ENCODE peak calls at places on chromosomes 6 and 20, in seven cellular contexts. F, N, U, B, K, Q and I are unnamed samples.

GRCh38 chr6:121479486-121480098 is 44.1 kb downstream of the GJA1 start:
- DNase-seq in F (no peak), N (no peak), U (peak), B (no peak), K (no peak), Q (no peak), I (no peak)

GRCh38 chr20:57577679-57578475 is 17.0 kb downstream of the PCK1 start:
- DNase-seq in F (no peak), N (no peak), U (no peak), B (no peak), K (no peak), Q (peak), I (no peak)

GRCh38 chr6:79536615-79536968 is 638 bp downstream of the LCA5 start:
- DNase-seq in F (no peak), N (no peak), U (no peak), B (no peak), K (no peak), Q (no peak), I (peak)

GRCh38 chr20:38114353-38114791 is 50.7 kb downstream of the TGM2 start:
- DNase-seq in F (no peak), N (no peak), U (no peak), B (no peak), K (peak), Q (no peak), I (no peak)

GRCh38 chr20:50635676-50636600 is 55.4 kb downstream of the RIPOR3 start:
- DNase-seq in F (no peak), N (peak), U (peak), B (peak), K (peak), Q (peak), I (peak)

GRCh38 chr6:43869091-43869710 is 99.2 kb downstream of the VEGFA start:
- DNase-seq in F (no peak), N (peak), U (no peak), B (no peak), K (no peak), Q (no peak), I (no peak)

GRCh38 chr6:106885659-106886058 is 88.9 kb downstream of the CD24 start:
- DNase-seq in F (no peak), N (no peak), U (no peak), B (no peak), K (no peak), Q (peak), I (no peak)

GRCh38 chr6:100948381-100949133 is 67.4 kb upstream of the ASCC3 start:
- DNase-seq in F (no peak), N (no peak), U (no peak), B (peak), K (no peak), Q (no peak), I (no peak)

GRCh38 chr20:19886666-19887288 is 128.7 kb downstream of the RIN2 start:
- DNase-seq in F (no peak), N (no peak), U (no peak), B (no peak), K (no peak), Q (no peak), I (peak)

GRCh38 chr6:111890981-111891380 is 17.7 kb upstream of the FYN start:
- DNase-seq in F (no peak), N (no peak), U (no peak), B (no peak), K (no peak), Q (no peak), I (no peak)

GRCh38 chr20:47067776-47068175 is 173.1 kb downstream of the EYA2 start:
- DNase-seq in F (no peak), N (no peak), U (no peak), B (no peak), K (no peak), Q (no peak), I (no peak)

GRCh38 chr20:48831702-48832422 is 4.1 kb upstream of the PREX1 start:
- DNase-seq in F (no peak), N (no peak), U (no peak), B (no peak), K (no peak), Q (peak), I (no peak)

GRCh38 chr6:148177589-148178233 is 164.9 kb upstream of the SASH1 start:
- DNase-seq in F (no peak), N (peak), U (peak), B (peak), K (peak), Q (peak), I (no peak)

GRCh38 chr6:162119349-162119748 is 608.2 kb downstream of the PRKN start:
- DNase-seq in F (no peak), N (no peak), U (no peak), B (no peak), K (no peak), Q (no peak), I (no peak)

GRCh38 chr6:42431356-42431755 is 20.4 kb downstream of the TRERF1 start:
- DNase-seq in F (no peak), N (no peak), U (no peak), B (no peak), K (no peak), Q (no peak), I (no peak)

GRCh38 chr20:8389381-8390368 is 257.6 kb downstream of the PLCB1 start:
- DNase-seq in F (no peak), N (peak), U (peak), B (peak), K (no peak), Q (peak), I (peak)

GRCh38 chr6:39061588-39061987 is 13.0 kb downstream of the GLP1R start:
- DNase-seq in F (no peak), N (no peak), U (no peak), B (no peak), K (no peak), Q (no peak), I (no peak)

GRCh38 chr6:90500458-90500857 is 86.4 kb downstream of the MAP3K7 start:
- DNase-seq in F (no peak), N (no peak), U (no peak), B (no peak), K (no peak), Q (no peak), I (no peak)

GRCh38 chr6:63305278-63305677 is 14.5 kb downstream of the LGSN start:
- DNase-seq in F (no peak), N (no peak), U (no peak), B (no peak), K (no peak), Q (no peak), I (no peak)

GRCh38 chr20:54351371-54352136 is 123.8 kb upstream of the DOK5 start:
- DNase-seq in F (no peak), N (no peak), U (no peak), B (no peak), K (no peak), Q (no peak), I (no peak)

GRCh38 chr20:37265152-37265551 is 3.5 kb upstream of the GHRH start:
- DNase-seq in F (no peak), N (no peak), U (no peak), B (no peak), K (no peak), Q (no peak), I (peak)

GRCh38 chr6:132466952-132467351 is 46.0 kb downstream of the STX7 start:
- DNase-seq in F (no peak), N (no peak), U (no peak), B (no peak), K (no peak), Q (no peak), I (no peak)

GRCh38 chr6:100618349-100618671 is 153.6 kb upstream of the SIM1 start:
- DNase-seq in F (no peak), N (no peak), U (no peak), B (no peak), K (no peak), Q (no peak), I (no peak)

GRCh38 chr6:5116243-5116991 is 31.3 kb downstream of the PPP1R3G start:
- DNase-seq in F (no peak), N (no peak), U (no peak), B (no peak), K (no peak), Q (no peak), I (no peak)

GRCh38 chr6:93779086-93779858 is 359.9 kb upstream of the EPHA7 start:
- DNase-seq in F (no peak), N (no peak), U (no peak), B (no peak), K (no peak), Q (no peak), I (peak)

GRCh38 chr6:156780117-156780641 is 3.0 kb downstream of the ARID1B start:
- DNase-seq in F (peak), N (peak), U (peak), B (peak), K (no peak), Q (no peak), I (peak)

GRCh38 chr6:116215414-116215813 is 38.5 kb downstream of the TSPYL4 start:
- DNase-seq in F (no peak), N (no peak), U (no peak), B (no peak), K (no peak), Q (no peak), I (no peak)

GRCh38 chr6:138410048-138410735 is 6.2 kb downstream of the HEBP2 start:
- DNase-seq in F (no peak), N (no peak), U (no peak), B (no peak), K (peak), Q (no peak), I (no peak)

GRCh38 chr20:31677553-31678260 is 40.0 kb downstream of the COX4I2 start:
- DNase-seq in F (no peak), N (no peak), U (no peak), B (no peak), K (no peak), Q (no peak), I (no peak)

GRCh38 chr6:111865909-111866546 is 7.2 kb downstream of the FYN start:
- DNase-seq in F (no peak), N (no peak), U (no peak), B (no peak), K (no peak), Q (no peak), I (no peak)

GRCh38 chr6:92647630-92648029 is 771.7 kb downstream of the EPHA7 start:
- DNase-seq in F (no peak), N (no peak), U (no peak), B (peak), K (no peak), Q (no peak), I (no peak)

GRCh38 chr20:61886721-61887658 is 178.7 kb downstream of the TAF4 start:
- DNase-seq in F (no peak), N (peak), U (peak), B (peak), K (peak), Q (peak), I (no peak)

GRCh38 chr20:13297105-13297899 is 76.2 kb downstream of the ISM1 start:
- DNase-seq in F (no peak), N (no peak), U (no peak), B (peak), K (no peak), Q (no peak), I (no peak)

GRCh38 chr6:46130665-46131064 is 876 bp downstream of the ENPP4 start:
- DNase-seq in F (no peak), N (no peak), U (no peak), B (no peak), K (no peak), Q (no peak), I (no peak)

GRCh38 chr6:155265843-155266535 is 2.2 kb downstream of the CLDN20 start:
- DNase-seq in F (no peak), N (no peak), U (no peak), B (no peak), K (no peak), Q (no peak), I (no peak)

GRCh38 chr6:15956205-15957106 is 172.4 kb upstream of the MYLIP start:
- DNase-seq in F (no peak), N (no peak), U (no peak), B (peak), K (no peak), Q (no peak), I (no peak)

GRCh38 chr20:23492292-23492691 is 1.4 kb downstream of the CST8 start:
- DNase-seq in F (no peak), N (no peak), U (no peak), B (no peak), K (no peak), Q (no peak), I (no peak)

GRCh38 chr6:42551202-42551601 is 12.6 kb upstream of the UBR2 start:
- DNase-seq in F (no peak), N (no peak), U (no peak), B (no peak), K (no peak), Q (no peak), I (no peak)

GRCh38 chr6:169093121-169093723 is 160.4 kb downstream of the THBS2 start:
- DNase-seq in F (no peak), N (no peak), U (no peak), B (no peak), K (no peak), Q (no peak), I (peak)
- TF ChIP-seq JUND in F (no peak), N (no peak), U (no peak), B (no peak), K (no peak), Q (no peak), I (no peak)

GRCh38 chr20:63317061-63317460 is 24.1 kb downstream of the COL20A1 start:
- DNase-seq in F (no peak), N (no peak), U (no peak), B (no peak), K (no peak), Q (no peak), I (no peak)
- TF ChIP-seq JUND in F (no peak), N (no peak), U (no peak), B (no peak), K (no peak), Q (no peak), I (no peak)

DNA sequence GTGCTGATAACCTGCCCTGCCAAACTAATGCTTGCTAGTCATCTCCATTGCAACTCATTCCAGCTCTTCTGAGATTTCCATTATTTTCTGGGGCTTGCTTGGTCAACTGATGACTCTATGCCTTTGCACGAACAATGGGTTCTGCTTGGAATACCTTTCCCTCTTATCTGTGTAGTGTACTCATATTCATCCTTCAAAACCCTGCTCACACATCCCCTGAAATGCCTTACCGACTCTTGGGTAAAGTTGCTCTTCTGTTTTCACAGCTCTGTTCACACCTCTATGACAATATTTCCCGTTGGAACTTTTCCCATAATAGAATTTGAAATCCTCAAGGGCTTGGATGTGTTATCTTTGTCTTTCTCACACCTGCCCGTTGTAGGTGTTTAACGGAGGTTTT is 331.0 kb upstream of the SOX4 start:
- DNase-seq in F (no peak), N (no peak), U (no peak), B (no peak), K (no peak), Q (no peak), I (no peak)
- TF ChIP-seq JUND in F (no peak), N (no peak), U (no peak), B (no peak), K (no peak), Q (no peak), I (no peak)

GRCh38 chr6:14887986-14888574 is 357.8 kb upstream of the JARID2 start:
- DNase-seq in F (no peak), N (no peak), U (no peak), B (no peak), K (no peak), Q (no peak), I (no peak)

GRCh38 chr6:14889698-14890593 is 355.9 kb upstream of the JARID2 start:
- DNase-seq in F (no peak), N (no peak), U (no peak), B (no peak), K (no peak), Q (no peak), I (no peak)

GRCh38 chr6:14889172-14889571 is 356.7 kb upstream of the JARID2 start:
- DNase-seq in F (no peak), N (no peak), U (no peak), B (no peak), K (no peak), Q (no peak), I (no peak)

GRCh38 chr6:14887181-14887580 is 358.7 kb upstream of the JARID2 start:
- DNase-seq in F (no peak), N (no peak), U (no peak), B (no peak), K (no peak), Q (no peak), I (no peak)

GRCh38 chr6:14888575-14889000 is 357.3 kb upstream of the JARID2 start:
- DNase-seq in F (no peak), N (no peak), U (no peak), B (no peak), K (no peak), Q (no peak), I (no peak)
- TF ChIP-seq JUND in F (no peak), N (no peak), U (no peak), B (no peak), K (no peak), Q (no peak), I (no peak)

DNA sequence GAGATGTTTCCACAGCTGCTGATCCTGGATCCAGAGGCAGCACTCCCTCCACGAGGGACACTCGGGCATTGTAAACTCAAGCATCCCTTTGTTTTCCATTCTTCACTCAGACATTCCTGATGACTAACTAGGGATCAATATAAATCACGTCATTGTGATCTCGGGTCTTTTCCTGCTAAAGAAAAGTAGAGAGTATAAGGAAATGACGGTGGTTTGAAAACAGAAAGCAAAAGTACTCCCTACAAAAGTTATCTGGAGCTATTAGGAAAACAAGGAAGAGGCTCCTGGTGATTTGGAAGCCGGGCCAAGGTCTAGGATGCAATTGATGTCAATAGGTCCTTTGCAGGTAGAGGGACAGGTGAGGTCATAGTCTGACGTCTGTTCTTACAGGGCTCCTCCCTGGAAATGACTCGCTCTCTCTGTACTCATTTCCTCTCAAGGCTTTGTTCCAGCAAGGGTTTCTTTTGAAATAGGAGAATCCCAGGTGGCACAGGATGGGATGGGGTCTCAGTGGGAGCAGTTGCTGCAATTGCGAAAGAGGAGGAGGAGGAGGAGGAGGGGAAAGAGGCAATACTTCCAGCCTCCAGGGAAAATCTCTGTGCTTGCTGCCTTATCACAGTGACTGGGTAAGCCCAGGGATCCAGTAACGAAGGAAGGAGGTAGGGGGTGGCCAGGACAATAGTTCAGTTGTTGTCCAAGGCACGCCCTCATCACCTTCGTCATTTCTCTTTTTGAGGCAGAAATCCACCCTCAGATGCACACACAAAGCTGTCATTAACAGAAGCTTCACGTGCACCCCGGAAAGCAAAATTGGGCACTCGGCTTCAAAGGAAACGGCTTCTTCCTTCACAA is 222.9 kb downstream of the LY86 start:
- DNase-seq in F (no peak), N (no peak), U (peak), B (peak), K (peak), Q (no peak), I (peak)
- TF ChIP-seq JUND in F (no peak), N (no peak), U (no peak), B (no peak), K (no peak), Q (no peak), I (no peak)

GRCh38 chr6:32195902-32196681 is 3.6 kb upstream of the GPSM3 start:
- DNase-seq in F (peak), N (peak), U (peak), B (peak), K (peak), Q (peak), I (peak)

GRCh38 chr6:32196682-32197616 is 4.5 kb upstream of the GPSM3 start:
- DNase-seq in F (no peak), N (peak), U (no peak), B (no peak), K (peak), Q (peak), I (no peak)

GRCh38 chr6:32198866-32199265 is 6.4 kb upstream of the GPSM3 start:
- DNase-seq in F (no peak), N (no peak), U (no peak), B (no peak), K (no peak), Q (no peak), I (no peak)

GRCh38 chr6:32200711-32201475 is 8.4 kb upstream of the GPSM3 start:
- DNase-seq in F (no peak), N (no peak), U (no peak), B (no peak), K (no peak), Q (no peak), I (no peak)

GRCh38 chr6:32198345-32198696 is 5.9 kb upstream of the GPSM3 start:
- DNase-seq in F (no peak), N (no peak), U (no peak), B (no peak), K (no peak), Q (no peak), I (no peak)
- TF ChIP-seq JUND in F (no peak), N (no peak), U (no peak), B (no peak), K (no peak), Q (no peak), I (no peak)

GRCh38 chr20:25858495-25859425 is 162.1 kb upstream of the ZNF337 start:
- DNase-seq in F (no peak), N (no peak), U (no peak), B (no peak), K (no peak), Q (no peak), I (no peak)
- TF ChIP-seq JUND in F (no peak), N (no peak), U (no peak), B (no peak), K (no peak), Q (no peak), I (no peak)

GRCh38 chr6:142941018-142941417 is 4.0 kb downstream of the HIVEP2 start:
- DNase-seq in F (no peak), N (no peak), U (no peak), B (no peak), K (no peak), Q (no peak), I (no peak)

GRCh38 chr6:142942805-142943227 is 2.2 kb downstream of the HIVEP2 start:
- DNase-seq in F (no peak), N (peak), U (no peak), B (peak), K (no peak), Q (peak), I (peak)

GRCh38 chr6:142938510-142938909 is 6.5 kb downstream of the HIVEP2 start:
- DNase-seq in F (no peak), N (no peak), U (no peak), B (no peak), K (no peak), Q (no peak), I (no peak)

GRCh38 chr6:142942238-142942637 is 2.7 kb downstream of the HIVEP2 start:
- DNase-seq in F (no peak), N (no peak), U (no peak), B (no peak), K (no peak), Q (no peak), I (no peak)

GRCh38 chr6:142940487-142940886 is 4.5 kb downstream of the HIVEP2 start:
- DNase-seq in F (no peak), N (no peak), U (no peak), B (no peak), K (no peak), Q (no peak), I (no peak)
- TF ChIP-seq JUND in F (no peak), N (no peak), U (no peak), B (no peak), K (no peak), Q (no peak), I (no peak)

GRCh38 chr20:45427236-45428149 is 11.6 kb downstream of the PIGT start:
- DNase-seq in F (no peak), N (peak), U (no peak), B (no peak), K (no peak), Q (peak), I (no peak)

GRCh38 chr20:45433316-45433715 is 17.4 kb downstream of the PIGT start:
- DNase-seq in F (no peak), N (no peak), U (no peak), B (no peak), K (no peak), Q (no peak), I (no peak)

GRCh38 chr20:45432294-45432693 is 16.4 kb downstream of the PIGT start:
- DNase-seq in F (peak), N (no peak), U (no peak), B (no peak), K (no peak), Q (no peak), I (no peak)

GRCh38 chr20:45426621-45427020 is 10.7 kb downstream of the PIGT start:
- DNase-seq in F (no peak), N (no peak), U (no peak), B (no peak), K (no peak), Q (no peak), I (no peak)

GRCh38 chr20:45429618-45430017 is 13.7 kb downstream of the PIGT start:
- DNase-seq in F (no peak), N (no peak), U (no peak), B (no peak), K (no peak), Q (no peak), I (no peak)
- TF ChIP-seq JUND in F (no peak), N (no peak), U (no peak), B (no peak), K (no peak), Q (no peak), I (no peak)